ENCODE peak calls at places on chromosome 15, in eight cellular contexts. M is PC-3, P is esophagus squamous epithelium, K is body of pancreas, T is vagina, L is hepatocyte, H is H9, Q is suprapubic skin. S is an unnamed sample. For H3K9me3 and H3K4me1, the result is how much of the 10 kb centered on the place peaks cover.

GRCh38 chr15:74573987-74574386 is 33.0 kb downstream of the ARID3B start:
- DNase-seq in T (no peak), Q (no peak), M (peak), L (no peak), H (no peak), P (no peak), K (no peak), S (no peak)

GRCh38 chr15:89766357-89767311 is 9.5 kb upstream of the MESP2 start:
- DNase-seq in K (peak), Q (no peak), H (no peak), L (no peak), P (no peak), M (no peak), T (no peak), S (peak)

GRCh38 chr15:88894348-88894818 is 961 bp downstream of the HAPLN3 start:
- DNase-seq in K (peak), P (no peak), H (peak), T (no peak), Q (no peak), L (peak), M (peak), S (peak)

GRCh38 chr15:29815000-29815704 is 7.1 kb downstream of the TJP1 start:
- DNase-seq in P (no peak), Q (no peak), T (no peak), L (peak), H (no peak), K (peak), M (peak), S (no peak)

GRCh38 chr15:99146661-99147060 is 41.8 kb downstream of the SYNM start:
- DNase-seq in T (peak), K (no peak), H (no peak), P (no peak), Q (no peak), L (no peak), M (no peak), S (no peak)

GRCh38 chr15:86362556-86362955 is 282.9 kb downstream of the AGBL1 start:
- DNase-seq in L (peak), Q (no peak), P (no peak), H (peak), M (peak), K (no peak), T (no peak), S (no peak)

GRCh38 chr15:61974759-61975158 is 85.5 kb downstream of the VPS13C start:
- DNase-seq in P (no peak), T (no peak), Q (no peak), K (no peak), H (no peak), L (no peak), M (peak), S (no peak)

GRCh38 chr15:97955040-97955439 is 5.5 kb upstream of the ARRDC4 start:
- DNase-seq in M (no peak), L (no peak), T (no peak), P (no peak), K (no peak), H (no peak), Q (no peak), S (no peak)

GRCh38 chr15:83848315-83849050 is 194.6 kb downstream of the ADAMTSL3 start:
- DNase-seq in M (peak), Q (no peak), L (peak), T (no peak), H (no peak), P (no peak), K (no peak), S (no peak)

GRCh38 chr15:26870346-26870745 is 3.5 kb downstream of the GABRA5 start:
- DNase-seq in L (no peak), P (no peak), K (no peak), H (no peak), M (no peak), Q (no peak), T (no peak), S (no peak)

GRCh38 chr15:20644896-20645295 is 103.3 kb upstream of the GOLGA6L6 start:
- DNase-seq in P (no peak), Q (no peak), L (no peak), M (no peak), T (no peak), H (no peak), K (no peak), S (no peak)

GRCh38 chr15:70575251-70576227 is 187.8 kb downstream of the UACA start:
- DNase-seq in M (no peak), K (no peak), P (no peak), H (no peak), T (no peak), L (peak), Q (peak), S (no peak)

GRCh38 chr15:59993950-59994401 is 10.1 kb upstream of the FOXB1 start:
- DNase-seq in T (no peak), H (peak), Q (no peak), P (no peak), M (no peak), L (no peak), K (no peak), S (no peak)

GRCh38 chr15:27951191-27951890 is 147.8 kb downstream of the OCA2 start:
- DNase-seq in H (no peak), P (no peak), Q (no peak), M (no peak), L (no peak), K (no peak), T (no peak), S (no peak)

GRCh38 chr15:47434641-47435040 is 282.7 kb upstream of the SEMA6D start:
- DNase-seq in Q (no peak), H (no peak), T (no peak), K (no peak), M (no peak), L (no peak), P (no peak), S (no peak)

GRCh38 chr15:94522125-94522524 is 290.8 kb downstream of the MCTP2 start:
- DNase-seq in M (no peak), K (no peak), L (no peak), T (no peak), Q (no peak), H (no peak), P (no peak), S (no peak)

GRCh38 chr15:100890850-100891249 is 11.2 kb downstream of the ALDH1A3 start:
- DNase-seq in T (no peak), L (no peak), K (no peak), M (peak), H (no peak), Q (no peak), P (no peak), S (no peak)

GRCh38 chr15:77032052-77032646 is 37.2 kb downstream of the PSTPIP1 start:
- DNase-seq in M (no peak), H (peak), L (no peak), P (no peak), Q (peak), T (no peak), K (peak), S (no peak)

GRCh38 chr15:40249477-40250303 is 10.8 kb downstream of the PAK6 start:
- DNase-seq in P (no peak), M (peak), T (no peak), L (no peak), Q (peak), H (no peak), K (no peak), S (no peak)

GRCh38 chr15:44726568-44727461 is 9.5 kb upstream of the TRIM69 start:
- DNase-seq in Q (no peak), K (peak), H (peak), T (no peak), M (peak), L (peak), P (peak), S (no peak)

GRCh38 chr15:51726302-51727073 is 11.0 kb downstream of the LYSMD2 start:
- DNase-seq in T (no peak), P (no peak), H (peak), L (peak), M (peak), K (peak), Q (peak), S (no peak)

GRCh38 chr15:71397377-71397776 is 282.1 kb downstream of the THSD4 start:
- DNase-seq in K (no peak), M (peak), Q (no peak), H (no peak), P (no peak), L (no peak), T (no peak), S (peak)

GRCh38 chr15:58492661-58493397 is 61.0 kb downstream of the LIPC start:
- DNase-seq in L (no peak), H (no peak), P (no peak), M (no peak), T (no peak), K (no peak), Q (no peak), S (no peak)

GRCh38 chr15:65028921-65029735 is at the start of gene MTFMT:
- DNase-seq in Q (peak), H (peak), K (peak), T (no peak), P (peak), M (peak), L (peak), S (peak)
- TF ChIP-seq CTCF in Q (no peak), H (no peak), K (no peak), T (no peak), P (no peak), M (no peak), L (no peak), S (no peak)

DNA sequence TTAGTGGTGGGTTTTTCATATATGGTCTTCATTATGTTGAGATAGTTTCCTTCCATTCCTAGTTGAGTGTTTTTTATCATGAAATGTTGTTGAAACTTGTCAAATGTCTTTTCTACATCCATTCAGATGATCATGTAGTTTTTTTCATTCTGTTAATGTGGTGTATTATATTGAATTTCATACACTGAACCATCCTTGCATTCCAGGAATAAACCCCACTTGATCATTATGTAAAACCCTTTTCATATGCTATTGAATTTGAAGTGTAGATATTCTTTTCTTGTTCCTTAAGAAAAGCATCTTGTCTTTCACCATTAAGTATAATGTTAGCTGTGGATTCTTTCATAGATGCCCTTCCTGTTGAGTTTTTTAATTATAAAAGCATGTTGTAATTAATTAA is 42.9 kb downstream of the PIAS1 start:
- DNase-seq in K (no peak), H (no peak), Q (no peak), P (no peak), M (no peak), L (no peak), T (no peak), S (no peak)
- H3K9me3 ChIP-seq in K (under half), H (under half), Q (under half), P (under half), M (under half), L (under half), T (under half), S (under half)

GRCh38 chr15:34808016-34808415 is 12.7 kb upstream of the ACTC1 start:
- DNase-seq in M (peak), T (no peak), H (no peak), P (no peak), K (no peak), L (no peak), Q (no peak), S (no peak)
- H3K4me1 ChIP-seq in M (under half), T (under half), H (under half), P (under half), K (under half), L (under half), Q (under half), S (under half)

GRCh38 chr15:63288342-63288741 is 10.9 kb downstream of the APH1B start:
- DNase-seq in H (no peak), P (no peak), K (no peak), T (no peak), L (no peak), Q (no peak), M (no peak), S (no peak)

GRCh38 chr15:63292241-63292640 is 14.8 kb downstream of the APH1B start:
- DNase-seq in M (no peak), Q (no peak), T (no peak), K (no peak), P (no peak), H (no peak), L (no peak), S (no peak)

GRCh38 chr15:63287109-63287508 is 9.7 kb downstream of the APH1B start:
- DNase-seq in T (no peak), M (no peak), H (no peak), K (no peak), Q (no peak), L (no peak), P (no peak), S (no peak)

GRCh38 chr15:63291507-63291906 is 14.1 kb downstream of the APH1B start:
- DNase-seq in L (peak), Q (no peak), K (no peak), P (no peak), H (no peak), T (no peak), M (peak), S (no peak)

GRCh38 chr15:63288778-63289378 is 11.5 kb downstream of the APH1B start:
- DNase-seq in K (no peak), H (no peak), P (no peak), M (peak), Q (no peak), T (no peak), L (peak), S (peak)
- TF ChIP-seq CTCF in K (peak), H (peak), P (peak), M (peak), Q (peak), T (peak), L (peak), S (no peak)

DNA sequence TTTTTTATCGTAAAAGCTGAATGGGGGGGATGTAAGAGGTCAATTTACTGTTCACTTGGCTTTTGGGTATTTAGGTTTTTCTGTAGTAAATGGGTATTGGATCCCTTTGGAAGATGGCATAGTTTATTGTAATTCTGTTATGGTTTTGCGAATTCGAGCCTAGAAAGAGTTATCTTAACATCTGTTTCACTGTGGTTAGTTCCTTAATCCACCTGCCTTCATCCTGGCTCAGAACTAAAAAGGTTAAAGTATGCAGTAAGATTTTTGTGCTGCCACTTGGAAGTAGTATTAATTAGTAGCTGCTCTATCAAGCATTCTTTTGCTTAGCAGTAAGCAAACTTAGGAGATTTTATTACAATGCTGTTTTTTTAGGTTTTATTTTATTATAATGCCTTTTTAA is 62.4 kb downstream of the ARIH1 start:
- DNase-seq in K (no peak), T (no peak), L (no peak), H (no peak), M (no peak), Q (no peak), P (no peak), S (no peak)
- H3K9me3 ChIP-seq in K (under half), T (under half), L (under half), H (under half), M (under half), Q (under half), P (under half), S (under half)